ENCODE peak calls at places on chromosomes 1 and 21, in six cellular contexts. J is endothelial cell of umbilical vein, I is breast epithelium, T is SK-N-SH, B is GM12892, L is HepG2. P is an unnamed sample.

GRCh38 chr1:239386453-239387303 is at the start of gene CHRM3:
- DNase-seq in T (peak; percentile 89), J (no peak), I (peak; percentile 20), L (no peak), B (no peak), P (no peak)

GRCh38 chr21:31258073-31258472 is 86.0 kb downstream of the TIAM1 start:
- DNase-seq in J (no peak), T (no peak), I (no peak), B (no peak), L (no peak), P (no peak)

GRCh38 chr1:235821361-235821981 is 45.2 kb downstream of the LYST start:
- DNase-seq in J (no peak), L (no peak), I (no peak), T (no peak), B (no peak), P (no peak)

GRCh38 chr1:244326757-244327156 is 125.0 kb downstream of the ADSS2 start:
- DNase-seq in B (no peak), L (no peak), J (no peak), T (no peak), I (no peak), P (no peak)

GRCh38 chr1:72485786-72486185 is 203.4 kb upstream of the NEGR1 start:
- DNase-seq in T (no peak), L (no peak), J (peak; percentile 2), B (no peak), I (no peak), P (no peak)

GRCh38 chr1:1227386-1227785 is 4.4 kb downstream of the SDF4 start:
- DNase-seq in B (no peak), I (no peak), J (no peak), L (no peak), T (no peak), P (no peak)

GRCh38 chr1:2624735-2625300 is 8.0 kb downstream of the MMEL1 start:
- DNase-seq in J (no peak), B (no peak), L (no peak), T (no peak), I (no peak), P (no peak)

GRCh38 chr21:44370027-44370735 is 16.8 kb downstream of the TRPM2 start:
- DNase-seq in L (peak; percentile 54), T (peak; percentile 71), J (no peak), I (no peak), B (no peak), P (no peak)

GRCh38 chr1:17475729-17476128 is 36.3 kb upstream of the RCC2 start:
- DNase-seq in L (no peak), T (peak; percentile 42), B (no peak), I (no peak), J (no peak), P (no peak)

GRCh38 chr1:67647036-67647798 is 37.8 kb upstream of the GADD45A start:
- DNase-seq in T (peak; percentile 64), B (no peak), L (no peak), I (no peak), J (peak; percentile 30), P (no peak)

GRCh38 chr1:112904071-112904830 is 51.7 kb downstream of the SLC16A1 start:
- DNase-seq in B (no peak), I (no peak), J (no peak), L (no peak), T (no peak), P (no peak)

GRCh38 chr1:106956721-106957120 is 99.8 kb upstream of the PRMT6 start:
- DNase-seq in B (no peak), J (no peak), L (no peak), T (no peak), I (no peak), P (no peak)

GRCh38 chr1:157961805-157962762 is 31.4 kb upstream of the KIRREL1 start:
- DNase-seq in B (no peak), L (no peak), I (no peak), J (peak; percentile 27), T (no peak), P (no peak)

GRCh38 chr1:11967028-11967547 is 13.2 kb upstream of the MFN2 start:
- DNase-seq in I (no peak), T (peak; percentile 69), L (peak; percentile 89), J (peak; percentile 37), B (peak; percentile 55), P (peak; percentile 58)
- TF ChIP-seq POLR2AphosphoS5 in I (no peak), T (no peak), L (no peak), J (no peak), B (no peak), P (no peak)

DNA sequence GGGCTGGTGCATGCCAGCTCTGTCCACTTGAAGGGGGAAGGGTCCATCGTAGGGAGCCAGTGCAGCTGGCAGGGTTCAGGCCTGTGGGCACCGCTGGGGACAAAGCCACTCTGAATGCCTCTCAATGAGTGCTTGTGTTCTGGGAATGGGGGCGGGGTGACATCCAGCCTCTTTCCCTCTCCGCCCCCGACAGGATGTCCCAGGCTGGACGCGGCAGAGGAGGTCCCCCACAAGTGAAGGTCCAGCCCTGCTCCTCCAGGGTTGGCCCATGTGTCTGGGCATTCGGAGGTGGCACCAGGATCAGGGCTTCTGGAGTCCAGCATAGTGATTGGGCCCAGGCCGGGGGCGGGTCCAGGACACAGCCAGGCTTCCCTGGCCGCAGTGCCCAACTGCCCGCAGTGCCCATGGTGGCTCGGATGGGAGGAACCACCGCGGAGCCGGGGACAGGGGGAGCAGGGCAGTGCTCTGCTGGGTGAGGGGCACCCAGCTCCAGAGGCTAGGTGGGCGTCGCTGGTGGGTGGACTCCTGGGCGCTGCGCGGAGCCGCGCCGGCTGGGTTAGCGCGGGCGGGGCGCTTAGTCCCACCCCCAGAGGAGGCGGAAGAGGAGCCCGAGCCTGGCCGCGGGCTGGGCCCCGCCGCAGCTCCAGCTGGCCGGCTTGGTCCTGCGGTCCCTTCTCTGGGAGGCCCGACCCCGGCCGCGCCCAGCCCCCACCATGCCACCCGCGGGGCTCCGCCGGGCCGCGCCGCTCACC is at the start of gene SHISA4:
- DNase-seq in I (peak; percentile 80), L (peak; percentile 29), T (peak; percentile 95), J (peak; percentile 81), B (no peak), P (peak; percentile 47)
- TF ChIP-seq POLR2AphosphoS5 in I (no peak), L (no peak), T (peak; percentile 90), J (peak; percentile 30), B (no peak), P (no peak)

DNA sequence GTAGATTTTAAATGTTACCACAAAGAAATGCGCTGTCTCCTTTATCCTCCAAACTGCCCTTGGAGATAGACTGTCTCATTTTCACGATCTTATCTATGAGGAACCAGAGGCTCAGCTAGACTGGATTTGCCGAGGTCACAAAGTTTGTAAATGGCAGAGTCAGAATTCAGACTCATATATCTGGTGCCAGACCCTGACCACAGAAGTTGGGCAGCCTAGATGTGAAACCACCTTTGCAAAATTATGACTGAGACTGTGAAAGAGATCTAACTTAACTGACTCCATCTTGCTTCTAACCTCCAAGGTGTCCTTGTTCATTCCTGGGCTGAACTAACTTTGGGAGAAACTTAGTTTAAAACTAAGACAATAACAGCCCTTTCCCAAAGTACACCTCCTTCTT is 14.1 kb downstream of the CNR2 start:
- DNase-seq in T (no peak), J (no peak), B (no peak), I (no peak), L (no peak), P (no peak)
- TF ChIP-seq POLR2AphosphoS5 in T (no peak), J (no peak), B (no peak), I (no peak), L (no peak), P (no peak)

GRCh38 chr1:94143809-94144176 is 22.8 kb upstream of the ABCA4 start:
- DNase-seq in J (no peak), L (peak; percentile 38), T (no peak), I (no peak), B (no peak), P (no peak)
- TF ChIP-seq POLR2AphosphoS5 in J (no peak), L (no peak), T (no peak), I (no peak), B (no peak), P (no peak)

DNA sequence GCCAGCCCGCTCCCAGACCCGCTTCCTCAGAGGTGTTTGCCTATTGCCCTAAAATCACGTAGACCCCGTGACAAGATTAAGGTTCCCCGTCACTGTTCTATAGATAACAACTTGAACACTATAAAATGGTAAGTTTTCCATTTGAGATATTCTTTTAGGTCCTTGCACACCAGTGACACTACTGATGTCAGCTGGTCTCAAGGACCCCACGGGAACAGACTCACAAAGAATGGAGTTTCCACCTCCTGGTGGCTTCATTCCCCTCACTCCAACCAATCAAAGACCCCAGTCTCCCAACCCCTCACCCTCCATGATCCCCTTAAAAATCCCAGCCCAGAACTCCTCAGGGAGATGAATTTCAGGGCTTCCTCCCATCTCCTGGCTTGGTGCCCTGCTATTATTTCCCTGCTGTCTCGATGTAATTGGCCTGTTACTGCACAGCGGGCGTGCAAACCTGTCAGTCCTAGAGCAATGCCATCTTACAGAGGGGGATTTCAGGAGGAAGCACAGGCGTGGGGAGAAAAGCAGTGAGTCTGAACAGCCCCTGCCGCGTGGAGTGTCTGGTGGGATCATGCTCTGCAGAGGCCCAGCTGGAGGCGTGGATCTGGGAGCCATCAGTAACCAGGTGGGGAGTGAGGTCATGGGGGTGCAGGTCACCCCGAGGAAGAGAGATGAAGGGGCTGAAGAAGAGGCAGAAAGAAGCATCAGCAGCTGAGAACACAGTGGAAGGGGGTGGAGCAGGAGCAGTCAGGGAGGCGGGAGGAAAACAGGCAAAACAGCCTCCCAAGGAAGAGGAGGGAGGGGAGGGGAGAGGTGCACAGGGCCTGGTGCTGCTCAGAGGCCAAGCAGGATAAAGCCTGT is 35.1 kb upstream of the LBR start:
- DNase-seq in L (no peak), T (peak; percentile 66), B (no peak), I (no peak), J (no peak), P (no peak)
- TF ChIP-seq POLR2AphosphoS5 in L (no peak), T (no peak), B (no peak), I (no peak), J (no peak), P (no peak)

GRCh38 chr1:44031051-44031899 is at the start of gene SLC6A9:
- DNase-seq in L (peak; percentile 31), I (peak; percentile 50), J (peak; percentile 34), T (peak; percentile 54), B (no peak), P (no peak)
- TF ChIP-seq POLR2AphosphoS5 in L (peak; percentile 75), I (no peak), J (no peak), T (no peak), B (no peak), P (no peak)

GRCh38 chr1:51915958-51916357 is 37.4 kb upstream of the NRDC start:
- DNase-seq in B (no peak), J (no peak), L (no peak), T (no peak), I (no peak), P (no peak)
- TF ChIP-seq POLR2AphosphoS5 in B (no peak), J (no peak), L (no peak), T (no peak), I (no peak), P (no peak)